ENCODE peak calls at places on chromosomes 16 and 17, in eight cellular contexts. One of them, this sample, is unnamed.

GRCh38 chr17:38613981-38614779 is 8.4 kb upstream of the SRCIN1 start:
- DNase-seq in small intestine: peak; percentile 71
- DNase-seq in astrocyte: no peak
- DNase-seq in body of pancreas: peak; percentile 17
- DNase-seq in effector memory CD4-positive, alpha-beta T cell: no peak
- DNase-seq in A549: no peak
- DNase-seq in left lung: no peak
- DNase-seq in CD8-positive, alpha-beta T cell: no peak
- DNase-seq in this sample: no peak

GRCh38 chr17:39573447-39574298 is 34.0 kb downstream of the NEUROD2 start:
- DNase-seq in small intestine: peak; percentile 53
- DNase-seq in astrocyte: peak; percentile 54
- DNase-seq in body of pancreas: peak; percentile 77
- DNase-seq in effector memory CD4-positive, alpha-beta T cell: no peak
- DNase-seq in A549: peak; percentile 95
- DNase-seq in left lung: peak; percentile 65
- DNase-seq in CD8-positive, alpha-beta T cell: no peak
- DNase-seq in this sample: peak; percentile 67

GRCh38 chr16:47375423-47375822 is 85.4 kb downstream of the ITFG1 start:
- DNase-seq in small intestine: no peak
- DNase-seq in astrocyte: no peak
- DNase-seq in body of pancreas: no peak
- DNase-seq in effector memory CD4-positive, alpha-beta T cell: no peak
- DNase-seq in A549: no peak
- DNase-seq in left lung: no peak
- DNase-seq in CD8-positive, alpha-beta T cell: no peak
- DNase-seq in this sample: no peak

GRCh38 chr16:68069511-68070248 is 15.5 kb upstream of the NFATC3 start:
- DNase-seq in small intestine: peak; percentile 78
- DNase-seq in astrocyte: no peak
- DNase-seq in body of pancreas: peak; percentile 78
- DNase-seq in effector memory CD4-positive, alpha-beta T cell: peak; percentile 29
- DNase-seq in A549: no peak
- DNase-seq in left lung: peak; percentile 61
- DNase-seq in CD8-positive, alpha-beta T cell: no peak
- DNase-seq in this sample: no peak

GRCh38 chr16:275041-275621 is 613 bp downstream of the RGS11 start:
- DNase-seq in small intestine: peak; percentile 53
- DNase-seq in astrocyte: no peak
- DNase-seq in body of pancreas: no peak
- DNase-seq in effector memory CD4-positive, alpha-beta T cell: no peak
- DNase-seq in A549: no peak
- DNase-seq in left lung: no peak
- DNase-seq in CD8-positive, alpha-beta T cell: no peak
- DNase-seq in this sample: no peak

GRCh38 chr17:6639651-6640535 is 618 bp downstream of the KIAA0753 start:
- DNase-seq in small intestine: peak; percentile 44
- DNase-seq in astrocyte: peak; percentile 46
- DNase-seq in body of pancreas: peak; percentile 41
- DNase-seq in effector memory CD4-positive, alpha-beta T cell: no peak
- DNase-seq in A549: no peak
- DNase-seq in left lung: no peak
- DNase-seq in CD8-positive, alpha-beta T cell: no peak
- DNase-seq in this sample: no peak

GRCh38 chr17:8002646-8003593 is 505 bp downstream of the GUCY2D start:
- DNase-seq in small intestine: no peak
- DNase-seq in astrocyte: no peak
- DNase-seq in body of pancreas: no peak
- DNase-seq in effector memory CD4-positive, alpha-beta T cell: no peak
- DNase-seq in A549: no peak
- DNase-seq in left lung: no peak
- DNase-seq in CD8-positive, alpha-beta T cell: no peak
- DNase-seq in this sample: no peak

GRCh38 chr17:51000835-51001638 is 119.6 kb downstream of the SPAG9 start:
- DNase-seq in small intestine: peak; percentile 68
- DNase-seq in astrocyte: peak; percentile 57
- DNase-seq in body of pancreas: no peak
- DNase-seq in effector memory CD4-positive, alpha-beta T cell: no peak
- DNase-seq in A549: peak; percentile 62
- DNase-seq in left lung: no peak
- DNase-seq in CD8-positive, alpha-beta T cell: no peak
- DNase-seq in this sample: no peak

GRCh38 chr17:67800495-67800928 is 24.8 kb upstream of the BPTF start:
- DNase-seq in small intestine: peak; percentile 80
- DNase-seq in astrocyte: peak; percentile 40
- DNase-seq in body of pancreas: peak; percentile 84
- DNase-seq in effector memory CD4-positive, alpha-beta T cell: peak; percentile 13
- DNase-seq in A549: peak; percentile 80
- DNase-seq in left lung: peak; percentile 65
- DNase-seq in CD8-positive, alpha-beta T cell: peak; percentile 29
- DNase-seq in this sample: peak; percentile 82

GRCh38 chr16:9689597-9689996 is 492.6 kb downstream of the GRIN2A start:
- DNase-seq in small intestine: no peak
- DNase-seq in astrocyte: no peak
- DNase-seq in body of pancreas: no peak
- DNase-seq in effector memory CD4-positive, alpha-beta T cell: no peak
- DNase-seq in A549: no peak
- DNase-seq in left lung: no peak
- DNase-seq in CD8-positive, alpha-beta T cell: no peak
- DNase-seq in this sample: no peak

GRCh38 chr16:78567713-78568112 is 468.3 kb downstream of the WWOX start:
- DNase-seq in small intestine: no peak
- DNase-seq in astrocyte: no peak
- DNase-seq in body of pancreas: no peak
- DNase-seq in effector memory CD4-positive, alpha-beta T cell: no peak
- DNase-seq in A549: no peak
- DNase-seq in left lung: no peak
- DNase-seq in CD8-positive, alpha-beta T cell: no peak
- DNase-seq in this sample: no peak

GRCh38 chr17:44536090-44536960 is 21.0 kb upstream of the FZD2 start:
- DNase-seq in small intestine: no peak
- DNase-seq in astrocyte: no peak
- DNase-seq in body of pancreas: no peak
- DNase-seq in effector memory CD4-positive, alpha-beta T cell: no peak
- DNase-seq in A549: no peak
- DNase-seq in left lung: no peak
- DNase-seq in CD8-positive, alpha-beta T cell: no peak
- DNase-seq in this sample: no peak

GRCh38 chr16:9259914-9260608 is 168.6 kb downstream of the HAPSTR1 start:
- DNase-seq in small intestine: no peak
- DNase-seq in astrocyte: no peak
- DNase-seq in body of pancreas: peak; percentile 61
- DNase-seq in effector memory CD4-positive, alpha-beta T cell: no peak
- DNase-seq in A549: no peak
- DNase-seq in left lung: no peak
- DNase-seq in CD8-positive, alpha-beta T cell: no peak
- DNase-seq in this sample: no peak

GRCh38 chr16:64872101-64872500 is 249.8 kb downstream of the CDH11 start:
- DNase-seq in small intestine: no peak
- DNase-seq in astrocyte: no peak
- DNase-seq in body of pancreas: no peak
- DNase-seq in effector memory CD4-positive, alpha-beta T cell: no peak
- DNase-seq in A549: no peak
- DNase-seq in left lung: no peak
- DNase-seq in CD8-positive, alpha-beta T cell: no peak
- DNase-seq in this sample: no peak

GRCh38 chr16:82156761-82157654 is 13.0 kb downstream of the MPHOSPH6 start:
- DNase-seq in small intestine: no peak
- DNase-seq in astrocyte: peak; percentile 13
- DNase-seq in body of pancreas: no peak
- DNase-seq in effector memory CD4-positive, alpha-beta T cell: no peak
- DNase-seq in A549: no peak
- DNase-seq in left lung: no peak
- DNase-seq in CD8-positive, alpha-beta T cell: no peak
- DNase-seq in this sample: no peak

GRCh38 chr16:4692460-4693295 is 684 bp upstream of the NUDT16L1 start:
- DNase-seq in small intestine: peak; percentile 37
- DNase-seq in astrocyte: no peak
- DNase-seq in body of pancreas: peak; percentile 34
- DNase-seq in effector memory CD4-positive, alpha-beta T cell: no peak
- DNase-seq in A549: peak; percentile 24
- DNase-seq in left lung: no peak
- DNase-seq in CD8-positive, alpha-beta T cell: no peak
- DNase-seq in this sample: no peak

GRCh38 chr16:3879258-3879886 is 1.1 kb downstream of the CREBBP start:
- DNase-seq in small intestine: peak; percentile 51
- DNase-seq in astrocyte: no peak
- DNase-seq in body of pancreas: peak; percentile 40
- DNase-seq in effector memory CD4-positive, alpha-beta T cell: no peak
- DNase-seq in A549: no peak
- DNase-seq in left lung: peak; percentile 48
- DNase-seq in CD8-positive, alpha-beta T cell: no peak
- DNase-seq in this sample: peak; percentile 27

GRCh38 chr16:9112844-9113186 is 21.4 kb downstream of the HAPSTR1 start:
- DNase-seq in small intestine: no peak
- DNase-seq in astrocyte: no peak
- DNase-seq in body of pancreas: no peak
- DNase-seq in effector memory CD4-positive, alpha-beta T cell: no peak
- DNase-seq in A549: no peak
- DNase-seq in left lung: no peak
- DNase-seq in CD8-positive, alpha-beta T cell: no peak
- DNase-seq in this sample: no peak

GRCh38 chr17:39400547-39401411 is 647 bp downstream of the FBXL20 start:
- DNase-seq in small intestine: peak; percentile 28
- DNase-seq in astrocyte: peak; percentile 2
- DNase-seq in body of pancreas: no peak
- DNase-seq in effector memory CD4-positive, alpha-beta T cell: no peak
- DNase-seq in A549: no peak
- DNase-seq in left lung: peak; percentile 41
- DNase-seq in CD8-positive, alpha-beta T cell: no peak
- DNase-seq in this sample: peak; percentile 27

GRCh38 chr17:68580236-68580903 is 20.8 kb downstream of the FAM20A start:
- DNase-seq in small intestine: no peak
- DNase-seq in astrocyte: peak; percentile 40
- DNase-seq in body of pancreas: no peak
- DNase-seq in effector memory CD4-positive, alpha-beta T cell: no peak
- DNase-seq in A549: no peak
- DNase-seq in left lung: peak; percentile 83
- DNase-seq in CD8-positive, alpha-beta T cell: no peak
- DNase-seq in this sample: no peak

GRCh38 chr17:74373838-74374606 is 6.7 kb downstream of the GPR142 start:
- DNase-seq in small intestine: peak; percentile 92
- DNase-seq in astrocyte: no peak
- DNase-seq in body of pancreas: peak; percentile 67
- DNase-seq in effector memory CD4-positive, alpha-beta T cell: no peak
- DNase-seq in A549: no peak
- DNase-seq in left lung: no peak
- DNase-seq in CD8-positive, alpha-beta T cell: no peak
- DNase-seq in this sample: peak; percentile 42

GRCh38 chr17:74330446-74330845 is 4.4 kb downstream of the KIF19 start:
- DNase-seq in small intestine: no peak
- DNase-seq in astrocyte: no peak
- DNase-seq in body of pancreas: no peak
- DNase-seq in effector memory CD4-positive, alpha-beta T cell: no peak
- DNase-seq in A549: no peak
- DNase-seq in left lung: no peak
- DNase-seq in CD8-positive, alpha-beta T cell: no peak
- DNase-seq in this sample: no peak

GRCh38 chr17:17328251-17328650 is 25.1 kb downstream of the NT5M start:
- DNase-seq in small intestine: no peak
- DNase-seq in astrocyte: no peak
- DNase-seq in body of pancreas: no peak
- DNase-seq in effector memory CD4-positive, alpha-beta T cell: no peak
- DNase-seq in A549: no peak
- DNase-seq in left lung: no peak
- DNase-seq in CD8-positive, alpha-beta T cell: no peak
- DNase-seq in this sample: no peak

DNA sequence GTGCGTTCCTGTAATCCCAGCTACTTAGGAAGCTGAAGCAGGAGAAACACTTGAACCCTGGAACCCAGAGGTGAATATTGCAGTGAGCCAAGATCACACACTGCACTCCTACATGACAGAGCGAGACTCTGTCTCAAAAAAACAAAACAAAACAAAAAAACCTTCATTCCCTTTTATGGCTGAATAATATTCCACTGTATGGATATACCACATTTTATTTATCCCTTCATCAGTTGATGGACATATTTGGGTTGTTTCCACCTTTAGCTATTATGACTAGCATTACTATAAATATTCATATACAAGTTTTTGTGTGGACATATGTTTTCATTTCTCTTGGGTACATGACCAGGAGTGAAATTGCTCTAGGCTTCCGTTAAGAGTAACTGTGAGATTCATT is 30.9 kb upstream of the PRKCA start:
- DNase-seq in small intestine: no peak
- DNase-seq in astrocyte: no peak
- DNase-seq in body of pancreas: no peak
- DNase-seq in effector memory CD4-positive, alpha-beta T cell: no peak
- DNase-seq in A549: no peak
- DNase-seq in left lung: no peak
- DNase-seq in CD8-positive, alpha-beta T cell: no peak
- DNase-seq in this sample: no peak
- H3K9me3 ChIP-seq in small intestine: no peaks in the 10 kb centered on the region
- H3K9me3 ChIP-seq in astrocyte: no peaks in the 10 kb centered on the region
- H3K9me3 ChIP-seq in body of pancreas: no peaks in the 10 kb centered on the region
- H3K9me3 ChIP-seq in effector memory CD4-positive, alpha-beta T cell: no peaks in the 10 kb centered on the region
- H3K9me3 ChIP-seq in A549: peaks cover 13% of the 10 kb centered on the region
- H3K9me3 ChIP-seq in left lung: no peaks in the 10 kb centered on the region
- H3K9me3 ChIP-seq in CD8-positive, alpha-beta T cell: no peaks in the 10 kb centered on the region
- H3K9me3 ChIP-seq in this sample: peaks cover 6% of the 10 kb centered on the region

GRCh38 chr16:24053325-24053946 is 202.7 kb upstream of the CACNG3 start:
- DNase-seq in small intestine: no peak
- DNase-seq in astrocyte: no peak
- DNase-seq in body of pancreas: no peak
- DNase-seq in effector memory CD4-positive, alpha-beta T cell: no peak
- DNase-seq in A549: no peak
- DNase-seq in left lung: no peak
- DNase-seq in CD8-positive, alpha-beta T cell: no peak
- DNase-seq in this sample: no peak
- H3K9me3 ChIP-seq in small intestine: no peaks in the 10 kb centered on the region
- H3K9me3 ChIP-seq in astrocyte: no peaks in the 10 kb centered on the region
- H3K9me3 ChIP-seq in body of pancreas: no peaks in the 10 kb centered on the region
- H3K9me3 ChIP-seq in effector memory CD4-positive, alpha-beta T cell: no peaks in the 10 kb centered on the region
- H3K9me3 ChIP-seq in A549: no peaks in the 10 kb centered on the region
- H3K9me3 ChIP-seq in left lung: no peaks in the 10 kb centered on the region
- H3K9me3 ChIP-seq in CD8-positive, alpha-beta T cell: no peaks in the 10 kb centered on the region
- H3K9me3 ChIP-seq in this sample: no peaks in the 10 kb centered on the region

GRCh38 chr17:9371019-9371418 is 204.6 kb downstream of the STX8 start:
- DNase-seq in small intestine: no peak
- DNase-seq in astrocyte: peak; percentile 97
- DNase-seq in body of pancreas: no peak
- DNase-seq in effector memory CD4-positive, alpha-beta T cell: no peak
- DNase-seq in A549: peak; percentile 48
- DNase-seq in left lung: no peak
- DNase-seq in CD8-positive, alpha-beta T cell: no peak
- DNase-seq in this sample: no peak
- H3K9me3 ChIP-seq in small intestine: no peaks in the 10 kb centered on the region
- H3K9me3 ChIP-seq in astrocyte: no peaks in the 10 kb centered on the region
- H3K9me3 ChIP-seq in body of pancreas: no peaks in the 10 kb centered on the region
- H3K9me3 ChIP-seq in effector memory CD4-positive, alpha-beta T cell: no peaks in the 10 kb centered on the region
- H3K9me3 ChIP-seq in A549: no peaks in the 10 kb centered on the region
- H3K9me3 ChIP-seq in left lung: no peaks in the 10 kb centered on the region
- H3K9me3 ChIP-seq in CD8-positive, alpha-beta T cell: no peaks in the 10 kb centered on the region
- H3K9me3 ChIP-seq in this sample: no peaks in the 10 kb centered on the region

DNA sequence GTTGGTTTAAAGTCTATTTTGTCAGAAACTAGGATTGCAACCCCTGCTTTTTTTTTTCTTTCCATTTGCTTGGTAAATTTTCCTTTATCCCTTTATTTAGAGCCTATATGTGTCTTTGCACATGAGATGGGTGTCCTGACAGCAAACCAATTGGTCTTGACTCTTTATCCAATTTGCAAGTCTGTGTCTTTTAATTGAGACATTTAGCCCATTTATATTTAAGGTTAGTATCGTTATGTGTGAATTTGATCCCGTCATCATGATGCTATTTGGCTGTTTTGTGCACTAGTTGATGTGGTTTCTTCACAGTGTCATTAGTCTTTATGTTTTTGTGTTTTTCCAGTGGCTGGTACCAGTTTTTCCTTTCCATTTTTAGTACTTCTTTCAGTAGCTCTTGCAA is 127.7 kb upstream of the ZNF267 start:
- DNase-seq in small intestine: no peak
- DNase-seq in astrocyte: no peak
- DNase-seq in body of pancreas: no peak
- DNase-seq in effector memory CD4-positive, alpha-beta T cell: no peak
- DNase-seq in A549: no peak
- DNase-seq in left lung: no peak
- DNase-seq in CD8-positive, alpha-beta T cell: no peak
- DNase-seq in this sample: no peak
- H3K9me3 ChIP-seq in small intestine: peaks cover 3% of the 10 kb centered on the region
- H3K9me3 ChIP-seq in astrocyte: peaks cover 19% of the 10 kb centered on the region
- H3K9me3 ChIP-seq in body of pancreas: no peaks in the 10 kb centered on the region
- H3K9me3 ChIP-seq in effector memory CD4-positive, alpha-beta T cell: peaks cover 36% of the 10 kb centered on the region
- H3K9me3 ChIP-seq in A549: peaks cover 53% of the 10 kb centered on the region
- H3K9me3 ChIP-seq in left lung: peaks cover 27% of the 10 kb centered on the region
- H3K9me3 ChIP-seq in CD8-positive, alpha-beta T cell: peaks cover 33% of the 10 kb centered on the region
- H3K9me3 ChIP-seq in this sample: peaks cover 99% of the 10 kb centered on the region